ENCODE peak calls at places on chromosomes 4 and X, in six cellular contexts. R, W, B, I, O and M are unnamed samples.

GRCh38 chr4:184775854-184776555 is 42.1 kb upstream of the CENPU start:
- DNase-seq in B (no peak), O (no peak), W (no peak), R (no peak), I (no peak), M (no peak)

GRCh38 chr4:80311130-80311529 is 24.4 kb upstream of the CFAP299 start:
- DNase-seq in B (no peak), R (no peak), W (peak), I (no peak), O (no peak), M (no peak)

GRCh38 chr4:137650051-137650450 is 117.8 kb upstream of the PCDH18 start:
- DNase-seq in O (no peak), B (no peak), R (no peak), I (no peak), W (no peak), M (no peak)

GRCh38 chrX:25536307-25536970 is 520.7 kb upstream of the ARX start:
- DNase-seq in W (no peak), O (no peak), R (no peak), B (no peak), I (no peak), M (no peak)

GRCh38 chrX:133590703-133591505 is 175.6 kb upstream of the GPC4 start:
- DNase-seq in I (peak), R (no peak), W (no peak), O (no peak), B (no peak), M (no peak)

GRCh38 chrX:2500681-2501151 is at the start of the genes DHRSX and ZBED1:
- DNase-seq in B (peak), R (peak), O (peak), W (peak), I (peak), M (peak)

GRCh38 chr4:188372051-188372450 is 232.8 kb downstream of the TRIML1 start:
- DNase-seq in W (peak), O (no peak), R (no peak), I (peak), B (no peak), M (no peak)

GRCh38 chr4:171524913-171525312 is 288.3 kb upstream of the GALNTL6 start:
- DNase-seq in O (no peak), I (no peak), W (no peak), B (no peak), R (no peak), M (no peak)

GRCh38 chr4:88779431-88779830 is 81.8 kb upstream of the NAP1L5 start:
- DNase-seq in W (peak), B (no peak), I (no peak), R (no peak), O (no peak), M (no peak)

GRCh38 chr4:23728971-23729370 is 160.9 kb downstream of the PPARGC1A start:
- DNase-seq in R (no peak), W (no peak), I (no peak), B (no peak), O (no peak), M (no peak)

GRCh38 chrX:13092455-13092941 is 48.1 kb upstream of the FAM9C start:
- DNase-seq in B (no peak), I (no peak), W (no peak), R (no peak), O (peak), M (peak)

GRCh38 chr4:81562093-81562492 is 90.4 kb upstream of the RASGEF1B start:
- DNase-seq in I (no peak), B (no peak), O (no peak), W (no peak), R (no peak), M (no peak)

GRCh38 chr4:10582059-10582686 is 102.4 kb downstream of the CLNK start:
- DNase-seq in B (no peak), O (peak), I (peak), W (peak), R (peak), M (no peak)

GRCh38 chr4:8332891-8333331 is 63.4 kb downstream of the HTRA3 start:
- DNase-seq in I (peak), R (no peak), W (no peak), O (peak), B (no peak), M (no peak)

GRCh38 chr4:75675004-75675531 is 1.9 kb upstream of the G3BP2 start:
- DNase-seq in O (no peak), W (no peak), R (no peak), B (no peak), I (no peak), M (no peak)

GRCh38 chr4:185717018-185717726 is 94.8 kb downstream of the SORBS2 start:
- DNase-seq in I (no peak), O (no peak), R (no peak), B (no peak), W (no peak), M (no peak)

GRCh38 chrX:79366888-79367749 is at the start of gene ITM2A:
- DNase-seq in B (peak), O (peak), I (no peak), W (peak), R (no peak), M (peak)

GRCh38 chr4:101282076-101282844 is 65.1 kb downstream of the PPP3CA start:
- DNase-seq in I (no peak), B (no peak), O (no peak), R (no peak), W (no peak), M (no peak)

GRCh38 chr4:109552240-109552639 is 7.8 kb upstream of the MCUB start:
- DNase-seq in B (no peak), I (no peak), W (no peak), R (no peak), O (no peak), M (no peak)

GRCh38 chr4:109548655-109549054 is 11.4 kb upstream of the MCUB start:
- DNase-seq in I (peak), R (no peak), W (peak), O (no peak), B (no peak), M (no peak)

GRCh38 chr4:109554971-109555370 is 5.1 kb upstream of the MCUB start:
- DNase-seq in O (no peak), W (no peak), B (no peak), R (no peak), I (no peak), M (no peak)

GRCh38 chr4:109557433-109557832 is 2.6 kb upstream of the MCUB start:
- DNase-seq in R (no peak), I (no peak), O (no peak), W (no peak), B (no peak), M (no peak)

DNA sequence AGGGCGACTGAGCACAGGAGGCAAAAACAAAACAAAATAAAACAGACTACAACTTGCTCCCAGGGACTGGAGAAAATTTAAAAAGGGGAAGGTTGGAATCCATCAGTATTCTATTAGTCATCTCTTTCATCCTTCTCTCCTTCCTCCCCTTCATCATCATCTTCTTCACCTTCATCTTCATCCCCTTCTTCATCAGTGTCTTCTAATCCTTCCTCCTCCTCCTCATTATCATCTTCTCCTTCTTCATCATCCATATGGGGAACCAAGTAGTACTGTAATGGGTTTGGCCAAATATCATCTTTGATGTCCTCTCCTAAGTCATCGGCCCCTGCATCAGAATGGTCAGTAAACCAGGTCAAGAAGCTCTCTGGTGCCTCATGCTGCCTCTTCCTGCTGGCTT is 6.9 kb upstream of the MCUB start:
- DNase-seq in R (no peak), O (no peak), B (no peak), I (no peak), W (no peak), M (no peak)
- TF ChIP-seq CTCF in R (no peak), O (no peak), B (no peak), I (no peak), W (no peak), M (no peak)

DNA sequence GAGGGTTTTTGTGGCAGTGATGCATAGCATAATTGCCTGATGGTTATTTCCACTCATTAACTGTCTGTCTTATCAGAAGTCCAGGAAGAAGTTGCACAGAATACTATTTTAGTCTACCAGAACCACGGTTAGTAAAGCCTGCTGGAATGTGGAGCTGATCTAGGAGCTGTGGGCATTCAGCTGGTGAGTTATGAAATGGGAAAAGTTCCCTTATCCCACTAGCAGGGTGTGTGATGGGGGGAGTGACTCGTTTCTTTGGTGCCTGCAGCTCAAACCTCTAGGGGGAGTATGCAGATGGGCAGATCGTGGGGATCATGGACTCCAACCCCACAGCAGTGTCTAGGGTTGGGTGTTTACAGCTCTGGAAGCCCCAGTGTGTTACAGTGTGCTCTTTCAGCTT is 305.6 kb upstream of the BOD1L1 start:
- DNase-seq in I (no peak), B (no peak), O (no peak), R (no peak), W (peak), M (no peak)
- TF ChIP-seq CTCF in I (no peak), B (no peak), O (no peak), R (no peak), W (peak), M (no peak)

GRCh38 chr4:3207531-3208037 is 41.4 kb upstream of the MSANTD1 start:
- DNase-seq in R (no peak), B (no peak), O (peak), I (peak), W (peak), M (no peak)
- TF ChIP-seq CTCF in R (no peak), B (peak), O (no peak), I (no peak), W (peak), M (no peak)

GRCh38 chr4:30718889-30719252 is 1.3 kb upstream of the PCDH7 start:
- DNase-seq in W (peak), O (no peak), R (no peak), I (peak), B (no peak), M (no peak)
- TF ChIP-seq CTCF in W (peak), O (no peak), R (no peak), I (no peak), B (no peak), M (no peak)

DNA sequence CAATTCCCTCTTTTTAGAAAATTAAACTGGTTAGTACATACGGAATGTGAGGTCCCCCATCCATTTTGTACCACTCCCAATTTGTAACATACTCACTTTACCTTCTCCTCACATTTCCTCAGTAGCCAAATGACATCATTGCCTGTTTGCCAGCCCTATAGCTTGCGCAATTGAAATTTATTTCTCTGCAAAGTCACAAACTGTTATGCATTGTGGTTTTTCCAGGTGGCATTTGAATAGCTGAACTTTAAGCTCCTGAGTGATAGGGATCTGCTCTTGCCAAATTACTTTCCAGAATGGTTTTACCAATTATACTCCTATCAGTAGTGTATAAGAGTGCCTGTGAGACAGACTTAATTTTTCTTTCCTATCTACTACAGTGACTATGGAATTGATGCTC is 7.7 kb downstream of the COL4A5 start:
- DNase-seq in R (peak), B (no peak), I (peak), O (no peak), W (peak), M (no peak)
- TF ChIP-seq CTCF in R (no peak), B (no peak), I (no peak), O (no peak), W (no peak), M (no peak)

GRCh38 chr4:143531368-143531767 is 17.9 kb downstream of the SMARCA5 start:
- DNase-seq in O (no peak), I (peak), W (peak), R (peak), B (no peak), M (no peak)
- TF ChIP-seq CTCF in O (no peak), I (peak), W (peak), R (peak), B (no peak), M (no peak)

DNA sequence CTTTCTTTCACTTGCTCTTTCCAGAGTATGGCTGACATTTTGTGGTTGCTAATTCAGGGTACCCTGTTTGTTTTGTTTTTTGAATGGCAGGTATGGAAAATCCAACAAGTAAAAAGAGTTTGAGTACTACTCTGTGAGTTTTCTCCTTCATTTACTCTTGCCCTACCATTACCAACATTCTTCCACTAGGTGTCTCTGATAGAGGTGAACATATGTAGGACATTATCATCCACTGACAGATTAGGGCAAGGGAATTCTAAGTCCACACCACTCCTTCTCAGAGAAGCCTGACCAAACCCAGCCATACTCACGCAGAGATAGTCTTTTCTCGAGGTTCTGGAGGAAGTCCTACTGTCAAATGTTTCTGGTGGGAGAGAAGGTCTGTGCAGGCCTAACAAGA is 36.7 kb upstream of the HDAC8 start:
- DNase-seq in R (peak), O (no peak), I (peak), B (no peak), W (peak), M (no peak)
- TF ChIP-seq CTCF in R (peak), O (no peak), I (peak), B (peak), W (peak), M (no peak)

DNA sequence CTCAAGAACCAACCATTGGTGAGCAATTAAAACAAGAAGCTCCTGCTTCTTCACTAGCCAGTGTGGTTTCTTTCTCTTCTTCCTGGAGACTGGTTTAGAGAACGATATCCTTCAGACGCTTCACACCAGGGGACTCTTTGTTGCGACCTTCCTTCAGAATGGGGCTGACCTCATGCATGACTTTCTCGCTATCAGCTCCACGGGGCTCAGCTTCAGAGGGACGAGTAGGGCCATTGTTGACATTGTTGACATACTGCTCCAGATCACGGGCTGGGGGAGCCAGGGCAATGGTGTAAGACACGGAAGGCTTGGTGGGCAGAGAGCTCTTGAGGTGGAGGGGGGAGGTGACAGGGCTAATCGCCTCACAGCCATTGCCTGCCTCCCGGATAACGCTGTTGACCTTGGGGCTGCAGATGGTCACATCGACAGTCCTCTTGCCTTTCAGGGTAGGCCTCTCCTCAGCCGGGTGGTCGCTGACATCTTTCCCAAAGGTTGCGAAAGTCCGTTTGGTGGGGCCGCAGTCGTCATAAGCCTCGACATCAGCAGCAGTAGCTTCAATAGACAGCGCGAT is 113.8 kb downstream of the PCDH19 start:
- DNase-seq in I (no peak), O (no peak), R (no peak), W (no peak), B (no peak), M (no peak)
- TF ChIP-seq CTCF in I (no peak), O (no peak), R (no peak), W (no peak), B (no peak), M (no peak)